ENCODE peak calls at places on chromosomes 11 and 22, in eight cellular contexts. One of them, this sample, is unnamed.

GRCh38 chr11:69707156-69707555 is 3.3 kb upstream of the FGF19 start:
- DNase-seq in AG04449: no peak
- DNase-seq in dorsolateral prefrontal cortex: no peak
- DNase-seq in hepatocyte: no peak
- DNase-seq in fibroblast of mammary gland: no peak
- DNase-seq in mammary epithelial cell: peak; percentile 90
- DNase-seq in cardiac fibroblast: no peak
- DNase-seq in thoracic aorta: no peak
- DNase-seq in this sample: no peak

GRCh38 chr22:23033116-23033905 is 37.0 kb upstream of the GNAZ start:
- DNase-seq in AG04449: no peak
- DNase-seq in dorsolateral prefrontal cortex: no peak
- DNase-seq in hepatocyte: no peak
- DNase-seq in fibroblast of mammary gland: no peak
- DNase-seq in mammary epithelial cell: no peak
- DNase-seq in cardiac fibroblast: no peak
- DNase-seq in thoracic aorta: no peak
- DNase-seq in this sample: no peak

GRCh38 chr11:128860571-128861361 is 6.3 kb downstream of the KCNJ1 start:
- DNase-seq in AG04449: peak; percentile 46
- DNase-seq in dorsolateral prefrontal cortex: no peak
- DNase-seq in hepatocyte: no peak
- DNase-seq in fibroblast of mammary gland: no peak
- DNase-seq in mammary epithelial cell: peak; percentile 35
- DNase-seq in cardiac fibroblast: peak; percentile 12
- DNase-seq in thoracic aorta: no peak
- DNase-seq in this sample: no peak

GRCh38 chr11:117905524-117905923 is 23.7 kb downstream of the TMPRSS13 start:
- DNase-seq in AG04449: no peak
- DNase-seq in dorsolateral prefrontal cortex: no peak
- DNase-seq in hepatocyte: no peak
- DNase-seq in fibroblast of mammary gland: no peak
- DNase-seq in mammary epithelial cell: no peak
- DNase-seq in cardiac fibroblast: no peak
- DNase-seq in thoracic aorta: no peak
- DNase-seq in this sample: no peak

GRCh38 chr11:125201525-125202121 is 37.1 kb downstream of the PKNOX2 start:
- DNase-seq in AG04449: no peak
- DNase-seq in dorsolateral prefrontal cortex: no peak
- DNase-seq in hepatocyte: peak; percentile 40
- DNase-seq in fibroblast of mammary gland: no peak
- DNase-seq in mammary epithelial cell: peak; percentile 10
- DNase-seq in cardiac fibroblast: peak; percentile 33
- DNase-seq in thoracic aorta: no peak
- DNase-seq in this sample: no peak

GRCh38 chr11:88117281-88117858 is 57.9 kb downstream of the RAB38 start:
- DNase-seq in AG04449: no peak
- DNase-seq in dorsolateral prefrontal cortex: no peak
- DNase-seq in hepatocyte: no peak
- DNase-seq in fibroblast of mammary gland: no peak
- DNase-seq in mammary epithelial cell: peak; percentile 23
- DNase-seq in cardiac fibroblast: no peak
- DNase-seq in thoracic aorta: no peak
- DNase-seq in this sample: no peak

GRCh38 chr11:13143486-13144297 is 133.9 kb upstream of the BMAL1 start:
- DNase-seq in AG04449: no peak
- DNase-seq in dorsolateral prefrontal cortex: no peak
- DNase-seq in hepatocyte: no peak
- DNase-seq in fibroblast of mammary gland: peak; percentile 49
- DNase-seq in mammary epithelial cell: peak; percentile 33
- DNase-seq in cardiac fibroblast: no peak
- DNase-seq in thoracic aorta: no peak
- DNase-seq in this sample: no peak

GRCh38 chr11:66268953-66269906 is 791 bp downstream of the RAB1B start:
- DNase-seq in AG04449: no peak
- DNase-seq in dorsolateral prefrontal cortex: no peak
- DNase-seq in hepatocyte: peak; percentile 59
- DNase-seq in fibroblast of mammary gland: peak; percentile 34
- DNase-seq in mammary epithelial cell: no peak
- DNase-seq in cardiac fibroblast: peak; percentile 47
- DNase-seq in thoracic aorta: no peak
- DNase-seq in this sample: no peak

GRCh38 chr22:30182833-30183232 is 63.7 kb downstream of the LIF start:
- DNase-seq in AG04449: no peak
- DNase-seq in dorsolateral prefrontal cortex: no peak
- DNase-seq in hepatocyte: no peak
- DNase-seq in fibroblast of mammary gland: no peak
- DNase-seq in mammary epithelial cell: no peak
- DNase-seq in cardiac fibroblast: no peak
- DNase-seq in thoracic aorta: no peak
- DNase-seq in this sample: no peak

GRCh38 chr11:73894725-73895335 is 18.0 kb downstream of the PAAF1 start:
- DNase-seq in AG04449: no peak
- DNase-seq in dorsolateral prefrontal cortex: no peak
- DNase-seq in hepatocyte: no peak
- DNase-seq in fibroblast of mammary gland: peak; percentile 78
- DNase-seq in mammary epithelial cell: peak; percentile 35
- DNase-seq in cardiac fibroblast: no peak
- DNase-seq in thoracic aorta: no peak
- DNase-seq in this sample: no peak

GRCh38 chr11:116454020-116454645 is 318.7 kb downstream of the BUD13 start:
- DNase-seq in AG04449: no peak
- DNase-seq in dorsolateral prefrontal cortex: peak; percentile 7
- DNase-seq in hepatocyte: peak; percentile 71
- DNase-seq in fibroblast of mammary gland: peak; percentile 26
- DNase-seq in mammary epithelial cell: peak; percentile 17
- DNase-seq in cardiac fibroblast: peak; percentile 52
- DNase-seq in thoracic aorta: no peak
- DNase-seq in this sample: no peak

GRCh38 chr11:29024386-29024785 is 916.2 kb downstream of the METTL15 start:
- DNase-seq in AG04449: no peak
- DNase-seq in dorsolateral prefrontal cortex: no peak
- DNase-seq in hepatocyte: no peak
- DNase-seq in fibroblast of mammary gland: peak; percentile 11
- DNase-seq in mammary epithelial cell: no peak
- DNase-seq in cardiac fibroblast: no peak
- DNase-seq in thoracic aorta: no peak
- DNase-seq in this sample: no peak

GRCh38 chr11:29022676-29023075 is 914.5 kb downstream of the METTL15 start:
- DNase-seq in AG04449: no peak
- DNase-seq in dorsolateral prefrontal cortex: no peak
- DNase-seq in hepatocyte: no peak
- DNase-seq in fibroblast of mammary gland: no peak
- DNase-seq in mammary epithelial cell: no peak
- DNase-seq in cardiac fibroblast: no peak
- DNase-seq in thoracic aorta: no peak
- DNase-seq in this sample: no peak

GRCh38 chr11:29029452-29029851 is 921.3 kb downstream of the METTL15 start:
- DNase-seq in AG04449: no peak
- DNase-seq in dorsolateral prefrontal cortex: no peak
- DNase-seq in hepatocyte: no peak
- DNase-seq in fibroblast of mammary gland: no peak
- DNase-seq in mammary epithelial cell: no peak
- DNase-seq in cardiac fibroblast: no peak
- DNase-seq in thoracic aorta: no peak
- DNase-seq in this sample: no peak

GRCh38 chr11:29019960-29020683 is 911.9 kb downstream of the METTL15 start:
- DNase-seq in AG04449: no peak
- DNase-seq in dorsolateral prefrontal cortex: no peak
- DNase-seq in hepatocyte: peak; percentile 28
- DNase-seq in fibroblast of mammary gland: peak; percentile 30
- DNase-seq in mammary epithelial cell: peak; percentile 21
- DNase-seq in cardiac fibroblast: peak; percentile 61
- DNase-seq in thoracic aorta: no peak
- DNase-seq in this sample: no peak

DNA sequence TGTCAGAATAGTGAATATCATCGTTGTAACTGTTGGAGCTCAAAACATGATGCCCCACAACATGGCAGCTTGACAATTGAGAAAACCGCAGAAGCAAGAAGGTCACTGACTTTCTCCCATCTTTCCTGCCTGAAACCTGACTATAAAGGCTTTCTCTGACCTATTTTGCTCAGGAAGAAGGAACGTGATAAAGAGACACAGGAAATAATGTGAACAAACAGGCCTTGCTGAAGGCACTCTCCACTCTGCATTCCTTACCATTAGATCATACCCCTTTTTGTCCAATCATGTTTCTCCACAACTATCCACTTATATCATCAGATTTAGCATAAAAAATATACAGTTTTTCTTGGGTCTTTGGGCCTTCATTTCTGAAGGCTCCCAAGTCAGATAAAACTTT is 916.8 kb downstream of the METTL15 start:
- DNase-seq in AG04449: no peak
- DNase-seq in dorsolateral prefrontal cortex: no peak
- DNase-seq in hepatocyte: no peak
- DNase-seq in fibroblast of mammary gland: no peak
- DNase-seq in mammary epithelial cell: no peak
- DNase-seq in cardiac fibroblast: no peak
- DNase-seq in thoracic aorta: no peak
- DNase-seq in this sample: no peak
- TF ChIP-seq CTCF in AG04449: no peak
- TF ChIP-seq CTCF in dorsolateral prefrontal cortex: no peak
- TF ChIP-seq CTCF in hepatocyte: no peak
- TF ChIP-seq CTCF in fibroblast of mammary gland: no peak
- TF ChIP-seq CTCF in mammary epithelial cell: no peak
- TF ChIP-seq CTCF in cardiac fibroblast: no peak
- TF ChIP-seq CTCF in thoracic aorta: no peak
- TF ChIP-seq CTCF in this sample: no peak

GRCh38 chr11:47378836-47379170 is 456 bp upstream of the SPI1 start:
- DNase-seq in AG04449: no peak
- DNase-seq in dorsolateral prefrontal cortex: no peak
- DNase-seq in hepatocyte: no peak
- DNase-seq in fibroblast of mammary gland: no peak
- DNase-seq in mammary epithelial cell: no peak
- DNase-seq in cardiac fibroblast: no peak
- DNase-seq in thoracic aorta: no peak
- DNase-seq in this sample: no peak
- H3K4me3 ChIP-seq in AG04449: no peak overlapping the region
- H3K4me3 ChIP-seq in dorsolateral prefrontal cortex: no peak overlapping the region
- H3K4me3 ChIP-seq in hepatocyte: no peak overlapping the region
- H3K4me3 ChIP-seq in fibroblast of mammary gland: no peak overlapping the region
- H3K4me3 ChIP-seq in mammary epithelial cell: no peak overlapping the region
- H3K4me3 ChIP-seq in cardiac fibroblast: no peak overlapping the region
- H3K4me3 ChIP-seq in thoracic aorta: no peak overlapping the region
- H3K4me3 ChIP-seq in this sample: no peak overlapping the region

GRCh38 chr22:19723990-19724827 is 870 bp downstream of the GP1BB start:
- DNase-seq in AG04449: no peak
- DNase-seq in dorsolateral prefrontal cortex: no peak
- DNase-seq in hepatocyte: peak; percentile 73
- DNase-seq in fibroblast of mammary gland: peak; percentile 25
- DNase-seq in mammary epithelial cell: no peak
- DNase-seq in cardiac fibroblast: peak; percentile 22
- DNase-seq in thoracic aorta: no peak
- DNase-seq in this sample: no peak
- TF ChIP-seq CTCF in AG04449: no peak
- TF ChIP-seq CTCF in dorsolateral prefrontal cortex: no peak
- TF ChIP-seq CTCF in hepatocyte: no peak
- TF ChIP-seq CTCF in fibroblast of mammary gland: no peak
- TF ChIP-seq CTCF in mammary epithelial cell: no peak
- TF ChIP-seq CTCF in cardiac fibroblast: no peak
- TF ChIP-seq CTCF in thoracic aorta: no peak
- TF ChIP-seq CTCF in this sample: no peak

GRCh38 chr11:123973816-123974215 is 3.8 kb downstream of the OR10S1 start:
- DNase-seq in AG04449: peak; percentile 5
- DNase-seq in dorsolateral prefrontal cortex: no peak
- DNase-seq in hepatocyte: no peak
- DNase-seq in fibroblast of mammary gland: peak; percentile 76
- DNase-seq in mammary epithelial cell: peak; percentile 93
- DNase-seq in cardiac fibroblast: peak; percentile 80
- DNase-seq in thoracic aorta: no peak
- DNase-seq in this sample: peak; percentile 23
- H3K4me3 ChIP-seq in AG04449: no peak overlapping the region
- H3K4me3 ChIP-seq in dorsolateral prefrontal cortex: no peak overlapping the region
- H3K4me3 ChIP-seq in hepatocyte: no peak overlapping the region
- H3K4me3 ChIP-seq in fibroblast of mammary gland: no peak overlapping the region
- H3K4me3 ChIP-seq in mammary epithelial cell: no peak overlapping the region
- H3K4me3 ChIP-seq in cardiac fibroblast: no peak overlapping the region
- H3K4me3 ChIP-seq in thoracic aorta: no peak overlapping the region
- H3K4me3 ChIP-seq in this sample: no peak overlapping the region

GRCh38 chr11:71449596-71449995 is 1.4 kb upstream of the DHCR7 start:
- DNase-seq in AG04449: no peak
- DNase-seq in dorsolateral prefrontal cortex: no peak
- DNase-seq in hepatocyte: no peak
- DNase-seq in fibroblast of mammary gland: no peak
- DNase-seq in mammary epithelial cell: peak; percentile 22
- DNase-seq in cardiac fibroblast: no peak
- DNase-seq in thoracic aorta: no peak
- DNase-seq in this sample: no peak

GRCh38 chr11:71446942-71447688 is 1.1 kb downstream of the DHCR7 start:
- DNase-seq in AG04449: no peak
- DNase-seq in dorsolateral prefrontal cortex: no peak
- DNase-seq in hepatocyte: peak; percentile 65
- DNase-seq in fibroblast of mammary gland: peak; percentile 88
- DNase-seq in mammary epithelial cell: peak; percentile 83
- DNase-seq in cardiac fibroblast: peak; percentile 82
- DNase-seq in thoracic aorta: no peak
- DNase-seq in this sample: peak; percentile 41

GRCh38 chr11:71447791-71448256 is 369 bp downstream of the DHCR7 start:
- DNase-seq in AG04449: no peak
- DNase-seq in dorsolateral prefrontal cortex: peak; percentile 48
- DNase-seq in hepatocyte: peak; percentile 73
- DNase-seq in fibroblast of mammary gland: no peak
- DNase-seq in mammary epithelial cell: peak; percentile 26
- DNase-seq in cardiac fibroblast: peak; percentile 20
- DNase-seq in thoracic aorta: no peak
- DNase-seq in this sample: no peak

GRCh38 chr11:71450507-71450906 is 2.3 kb upstream of the DHCR7 start:
- DNase-seq in AG04449: no peak
- DNase-seq in dorsolateral prefrontal cortex: no peak
- DNase-seq in hepatocyte: no peak
- DNase-seq in fibroblast of mammary gland: no peak
- DNase-seq in mammary epithelial cell: no peak
- DNase-seq in cardiac fibroblast: no peak
- DNase-seq in thoracic aorta: no peak
- DNase-seq in this sample: no peak

DNA sequence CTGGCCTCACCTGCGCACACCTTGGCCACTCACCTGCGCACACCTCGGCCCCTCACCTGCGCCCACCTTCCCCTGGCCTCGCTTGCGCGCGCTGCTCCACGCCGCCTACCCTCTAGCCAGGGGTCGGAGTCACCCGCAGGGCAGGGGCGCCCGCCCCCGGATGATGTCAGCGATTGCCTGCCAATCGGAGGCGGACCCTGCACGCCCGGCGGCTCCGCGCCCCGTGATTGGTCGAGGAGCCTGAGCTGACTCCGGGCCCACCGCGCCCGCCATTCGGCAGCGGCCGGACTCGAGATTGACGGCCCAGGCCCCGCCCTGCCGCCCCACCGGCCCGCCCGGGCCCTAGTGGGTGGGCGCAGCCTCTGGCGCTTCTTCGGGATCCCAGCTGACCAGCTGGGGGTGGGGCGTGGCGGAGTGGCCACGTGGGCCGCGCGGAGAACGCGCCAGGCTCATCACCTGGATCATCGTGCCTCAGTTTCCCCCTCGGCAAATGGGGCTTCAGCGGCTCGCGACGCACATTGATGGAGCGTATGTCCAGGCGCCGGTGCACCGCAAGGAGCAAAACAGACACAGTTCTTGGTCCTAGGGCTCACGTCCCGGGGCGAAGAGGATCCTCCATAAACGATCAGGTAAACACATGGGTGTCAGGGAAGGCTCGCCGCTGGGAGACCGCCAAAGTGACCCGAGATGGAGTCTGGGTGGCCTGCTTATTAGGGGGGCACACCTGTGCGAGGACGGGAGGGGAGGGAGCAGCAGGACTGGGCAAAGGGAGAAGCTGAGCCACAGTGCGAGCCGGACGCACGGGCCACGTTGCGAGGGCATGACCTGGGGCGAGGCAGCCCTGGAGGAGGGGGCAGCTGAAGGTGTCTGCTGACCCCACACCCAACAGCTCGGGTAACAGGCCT is at the start of gene DHCR7:
- DNase-seq in AG04449: no peak
- DNase-seq in dorsolateral prefrontal cortex: peak; percentile 97
- DNase-seq in hepatocyte: peak; percentile 99
- DNase-seq in fibroblast of mammary gland: peak; percentile 93
- DNase-seq in mammary epithelial cell: peak; percentile 92
- DNase-seq in cardiac fibroblast: peak; percentile 97
- DNase-seq in thoracic aorta: peak; percentile 80
- DNase-seq in this sample: no peak
- TF ChIP-seq CTCF in AG04449: no peak
- TF ChIP-seq CTCF in dorsolateral prefrontal cortex: peak; percentile 10
- TF ChIP-seq CTCF in hepatocyte: no peak
- TF ChIP-seq CTCF in fibroblast of mammary gland: no peak
- TF ChIP-seq CTCF in mammary epithelial cell: no peak
- TF ChIP-seq CTCF in cardiac fibroblast: no peak
- TF ChIP-seq CTCF in thoracic aorta: peak; percentile 12
- TF ChIP-seq CTCF in this sample: no peak